ENCODE peak calls at places on chromosomes 2 and 18, in four cellular contexts. R, I, X and O are unnamed samples.

GRCh38 chr2:116061023-116061422 is 1618.6 kb downstream of the DPP10 start:
- DNase-seq in R (no peak), I (no peak), X (no peak), O (no peak)

GRCh38 chr2:128628206-128628605 is 309.5 kb upstream of the HS6ST1 start:
- DNase-seq in R (no peak), I (no peak), X (no peak), O (no peak)

GRCh38 chr2:24972315-24972958 is 682 bp upstream of the DNAJC27 start:
- DNase-seq in R (peak; percentile 63), I (no peak), X (no peak), O (peak; percentile 17)

GRCh38 chr2:84816426-84817026 is 64.4 kb downstream of the TRABD2A start:
- DNase-seq in R (no peak), I (no peak), X (no peak), O (no peak)

GRCh38 chr2:121128741-121129659 is 156.0 kb downstream of the TFCP2L1 start:
- DNase-seq in R (peak; percentile 86), I (no peak), X (peak; percentile 70), O (peak; percentile 24)

GRCh38 chr2:65177754-65178442 is 48.0 kb upstream of the RAB1A start:
- DNase-seq in R (no peak), I (no peak), X (no peak), O (no peak)

GRCh38 chr18:1090758-1091157 is 186.1 kb downstream of the ADCYAP1 start:
- DNase-seq in R (peak; percentile 4), I (no peak), X (no peak), O (no peak)

GRCh38 chr2:239319261-239319661 is 81.6 kb downstream of the HDAC4 start:
- DNase-seq in R (no peak), I (peak; percentile 18), X (peak; percentile 23), O (no peak)

GRCh38 chr2:14533106-14533757 is 99.3 kb upstream of the LRATD1 start:
- DNase-seq in R (no peak), I (no peak), X (no peak), O (no peak)

GRCh38 chr2:128748336-128748735 is 429.7 kb upstream of the HS6ST1 start:
- DNase-seq in R (no peak), I (no peak), X (no peak), O (no peak)

GRCh38 chr2:17894005-17894404 is 15.5 kb downstream of the KCNS3 start:
- DNase-seq in R (no peak), I (peak; percentile 14), X (no peak), O (no peak)

GRCh38 chr2:112476434-112476833 is 5.5 kb upstream of the TTL start:
- DNase-seq in R (no peak), I (no peak), X (no peak), O (no peak)

GRCh38 chr2:212667751-212668316 is 129.2 kb upstream of the ERBB4 start:
- DNase-seq in R (no peak), I (no peak), X (no peak), O (no peak)

GRCh38 chr2:44150473-44150872 is 18.2 kb upstream of the PPM1B start:
- DNase-seq in R (peak; percentile 51), I (no peak), X (no peak), O (no peak)

GRCh38 chr18:72820571-72820970 is 47.2 kb downstream of the NETO1 start:
- DNase-seq in R (no peak), I (no peak), X (no peak), O (no peak)

GRCh38 chr18:25743661-25744151 is 346.7 kb downstream of the SS18 start:
- DNase-seq in R (peak; percentile 93), I (no peak), X (peak; percentile 89), O (no peak)

GRCh38 chr2:68931799-68932198 is 20.9 kb downstream of the GKN2 start:
- DNase-seq in R (no peak), I (peak; percentile 69), X (no peak), O (no peak)

DNA sequence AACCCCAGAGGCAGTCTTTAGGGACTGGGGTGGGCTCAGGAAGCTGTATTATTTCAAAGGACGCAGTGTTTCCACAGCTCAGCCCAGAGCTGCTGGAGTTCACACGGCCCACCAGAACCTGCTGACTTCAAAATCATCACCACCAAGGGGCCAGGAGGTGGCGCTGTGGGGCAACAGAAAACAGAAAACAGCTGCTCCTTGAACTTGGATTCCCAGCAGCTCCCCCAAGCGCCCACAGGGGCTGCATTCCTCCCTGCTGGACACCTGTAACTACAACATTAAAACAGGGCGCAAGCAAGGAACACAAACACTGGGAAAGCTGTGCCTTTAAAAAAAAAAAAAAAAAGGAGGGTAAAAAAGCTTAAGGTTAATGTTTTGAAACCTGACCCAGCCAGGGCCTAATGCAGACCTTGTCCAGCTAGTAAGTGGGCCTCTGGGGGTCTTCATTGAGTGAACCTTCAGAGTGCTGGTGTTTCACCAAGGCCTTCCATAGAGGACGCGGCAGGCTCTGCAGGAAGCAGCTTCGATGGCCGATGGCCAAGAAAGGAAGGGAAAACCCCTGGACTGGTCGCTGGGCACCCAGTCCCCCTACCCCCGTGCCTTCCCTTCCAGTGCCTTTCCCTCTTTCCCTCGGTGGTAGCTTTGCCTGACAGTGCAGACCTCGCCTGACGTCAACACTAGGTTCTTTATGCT is 25.9 kb downstream of the MLPH start:
- DNase-seq in R (peak; percentile 94), I (peak; percentile 85), X (peak; percentile 93), O (peak; percentile 78)
- H4K8ac ChIP-seq in R (no peak overlapping the region), I (no peak overlapping the region), X (no peak overlapping the region), O (no peak overlapping the region)

DNA sequence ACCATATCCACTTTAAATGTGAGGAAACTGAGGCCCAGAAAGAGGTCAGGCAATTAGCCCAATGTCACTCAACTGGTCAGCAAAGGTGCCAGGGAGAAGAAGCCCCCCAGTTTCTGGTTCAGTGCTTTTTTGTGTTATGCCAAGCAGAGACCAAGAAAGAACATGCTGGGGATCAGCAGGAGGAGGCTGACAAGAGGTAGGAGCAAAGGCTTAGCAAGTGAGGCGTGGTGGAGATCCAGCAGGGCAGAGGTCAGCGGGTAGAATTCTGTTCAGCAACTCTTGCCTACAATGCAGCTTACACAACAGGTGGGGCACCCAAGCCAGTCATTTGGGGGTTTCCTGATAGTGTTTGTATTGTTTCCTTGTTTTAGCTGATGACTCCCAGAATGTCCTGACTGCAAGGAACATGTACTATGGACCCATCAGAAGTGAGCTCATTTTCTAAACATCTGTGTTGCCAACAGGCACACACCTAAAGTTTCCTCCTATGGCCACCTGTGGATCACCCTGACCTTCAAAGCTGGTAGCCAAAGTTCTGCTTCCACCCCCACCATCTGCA is 28.2 kb downstream of the LPIN2 start:
- DNase-seq in R (no peak), I (no peak), X (no peak), O (no peak)
- H3K4ac ChIP-seq in R (no peak overlapping the region), I (peak overlapping the region; percentile 51), X (no peak overlapping the region), O (no peak overlapping the region)

DNA sequence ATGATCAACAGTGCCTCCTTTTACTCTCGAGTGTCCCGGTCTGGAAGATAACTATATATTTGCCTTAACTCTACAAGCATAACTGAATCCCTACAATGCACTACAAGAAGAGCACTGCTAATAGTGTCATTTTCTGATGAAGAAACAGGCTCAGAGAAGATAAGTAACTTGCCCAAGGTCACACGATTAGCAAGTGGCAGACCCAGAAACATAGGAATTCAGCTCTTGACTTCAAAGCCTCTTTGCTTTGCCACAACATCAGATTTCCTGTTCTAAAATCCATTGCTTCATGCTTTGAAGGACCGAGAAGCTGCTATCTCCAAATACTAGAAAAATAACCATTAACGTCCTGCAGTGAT is 65.6 kb downstream of the HS1BP3 start:
- DNase-seq in R (peak; percentile 49), I (no peak), X (no peak), O (no peak)
- H4K8ac ChIP-seq in R (no peak overlapping the region), I (peak overlapping the region; percentile 88), X (no peak overlapping the region), O (no peak overlapping the region)

DNA sequence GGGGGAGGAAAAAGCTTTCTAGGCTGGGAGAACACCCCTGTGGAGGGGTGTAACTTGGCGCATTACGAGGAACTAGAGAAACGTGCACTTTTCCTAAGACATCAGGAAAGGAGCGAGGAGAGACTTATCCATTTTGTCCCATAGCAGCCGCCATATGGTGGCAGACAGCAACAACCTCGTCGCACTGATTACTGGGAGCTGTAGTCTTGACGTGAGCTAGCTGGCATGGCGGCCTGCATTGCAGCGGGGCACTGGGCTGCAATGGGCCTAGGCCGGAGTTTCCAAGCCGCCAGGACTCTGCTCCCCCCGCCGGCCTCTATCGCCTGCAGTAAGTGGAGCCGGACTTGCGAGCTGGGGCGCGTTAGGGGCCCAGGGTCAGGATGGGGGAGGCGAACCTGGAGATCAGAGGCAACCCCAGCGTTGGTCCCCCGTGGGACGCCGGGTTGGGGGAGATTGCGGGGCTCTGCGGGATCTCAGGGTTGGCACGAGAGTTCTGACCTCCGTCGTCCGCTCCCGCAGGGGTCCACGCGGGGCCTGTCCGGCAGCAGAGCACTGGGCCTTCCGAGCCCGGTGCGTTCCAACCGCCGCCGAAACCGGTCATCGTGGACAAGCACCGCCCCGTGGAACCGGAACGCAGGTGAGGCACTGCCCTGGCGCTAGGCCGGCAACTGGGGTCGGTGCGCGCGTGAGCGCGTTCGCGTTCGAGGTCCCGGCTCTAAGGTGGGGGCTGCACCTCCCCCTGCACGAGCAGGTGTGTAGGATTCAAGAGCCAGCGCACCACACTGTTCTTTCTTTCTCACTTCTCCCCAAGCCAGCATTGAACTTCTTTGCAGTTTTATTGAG is at the start of gene MRPL19:
- DNase-seq in R (peak; percentile 98), I (peak; percentile 93), X (peak; percentile 92), O (peak; percentile 69)
- H3K4ac ChIP-seq in R (peak within 1 kb of the TSS; percentile 92), I (peak within 1 kb of the TSS; percentile 84), X (no peak within 1 kb of the TSS), O (no peak within 1 kb of the TSS)

DNA sequence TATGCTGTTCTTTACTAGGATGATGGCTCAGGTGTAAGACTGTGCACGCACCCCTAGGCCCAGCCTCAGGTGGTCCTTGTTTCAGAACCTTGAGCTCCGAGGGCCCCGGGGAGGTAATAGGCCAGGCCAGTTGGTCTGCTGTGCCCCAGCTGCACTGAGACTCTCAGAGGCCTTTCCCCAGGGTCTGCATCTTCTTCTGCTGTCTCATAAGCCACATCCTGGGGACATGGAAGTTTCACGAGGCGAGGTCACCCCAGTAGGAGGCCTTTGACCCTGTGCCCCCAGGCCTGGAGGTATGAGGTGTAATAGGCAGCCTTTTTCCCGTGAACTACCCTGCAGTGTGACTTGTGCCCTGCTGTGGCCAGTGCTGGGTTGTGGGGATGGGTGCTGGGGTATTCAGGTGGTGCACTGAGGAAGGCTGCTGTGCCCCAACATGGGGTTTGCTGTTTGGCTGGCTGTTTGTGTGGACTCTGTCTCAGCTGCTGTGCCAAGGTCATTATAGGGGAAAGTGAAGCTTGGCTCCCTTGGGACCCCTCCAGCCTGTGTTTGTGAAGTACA is 6.9 kb downstream of the OXER1 start:
- DNase-seq in R (peak; percentile 48), I (no peak), X (no peak), O (no peak)
- H4K8ac ChIP-seq in R (no peak overlapping the region), I (no peak overlapping the region), X (no peak overlapping the region), O (no peak overlapping the region)

GRCh38 chr2:43018179-43019024 is 208.0 kb downstream of the ZFP36L2 start:
- DNase-seq in R (no peak), I (peak; percentile 84), X (no peak), O (no peak)
- H3K4ac ChIP-seq in R (no peak overlapping the region), I (peak overlapping the region; percentile 81), X (no peak overlapping the region), O (no peak overlapping the region)

GRCh38 chr2:75595541-75596395 is 35.0 kb upstream of the EVA1A start:
- DNase-seq in R (no peak), I (peak; percentile 95), X (no peak), O (no peak)

GRCh38 chr2:75600418-75601088 is 39.8 kb upstream of the EVA1A start:
- DNase-seq in R (no peak), I (peak; percentile 68), X (no peak), O (no peak)

GRCh38 chr2:75598572-75599155 is 37.9 kb upstream of the EVA1A start:
- DNase-seq in R (no peak), I (no peak), X (no peak), O (no peak)

GRCh38 chr2:75596784-75597183 is 36.0 kb upstream of the EVA1A start:
- DNase-seq in R (no peak), I (peak; percentile 40), X (no peak), O (no peak)

GRCh38 chr2:75597949-75598348 is 37.2 kb upstream of the EVA1A start:
- DNase-seq in R (no peak), I (no peak), X (no peak), O (no peak)
- H4K8ac ChIP-seq in R (no peak overlapping the region), I (peak overlapping the region; percentile 23), X (no peak overlapping the region), O (no peak overlapping the region)

GRCh38 chr2:18975506-18975905 is 382.9 kb downstream of the OSR1 start:
- DNase-seq in R (no peak), I (no peak), X (no peak), O (no peak)
- H3K4ac ChIP-seq in R (no peak overlapping the region), I (peak overlapping the region; percentile 94), X (no peak overlapping the region), O (no peak overlapping the region)